ENCODE peak calls at places on chromosomes 5 and 9, in six cellular contexts. H is ovary, T is testis, A is HCT116, X is suprapubic skin, Z is sigmoid colon. D is an unnamed sample.

GRCh38 chr5:124825250-124825982 is 79.0 kb upstream of the ZNF608 start:
- DNase-seq in Z (no peak), T (no peak), A (no peak), H (no peak), X (no peak), D (no peak)

GRCh38 chr5:61245936-61246335 is 83.7 kb upstream of the SMIM15 start:
- DNase-seq in T (no peak), X (no peak), Z (no peak), A (no peak), H (no peak), D (no peak)

GRCh38 chr5:6675784-6676499 is 37.3 kb upstream of the TENT4A start:
- DNase-seq in H (no peak), A (no peak), X (no peak), Z (no peak), T (no peak), D (no peak)

GRCh38 chr9:136974834-136975535 is 2.3 kb upstream of the PTGDS start:
- DNase-seq in X (no peak), A (no peak), T (no peak), H (no peak), Z (no peak), D (no peak)

GRCh38 chr5:141338538-141339306 is at the start of gene PCDHGA2:
- DNase-seq in X (no peak), H (peak; percentile 43), Z (no peak), A (no peak), T (peak; percentile 80), D (no peak)

GRCh38 chr5:759111-759741 is 25.3 kb downstream of the ZDHHC11B start:
- DNase-seq in H (peak; percentile 35), A (no peak), Z (peak; percentile 77), T (no peak), X (peak; percentile 91), D (peak; percentile 92)

GRCh38 chr5:38473008-38473407 is 83.4 kb downstream of the LIFR start:
- DNase-seq in A (no peak), T (peak; percentile 43), Z (no peak), H (no peak), X (no peak), D (peak; percentile 36)

GRCh38 chr5:78339591-78340450 is 20.6 kb upstream of the SCAMP1 start:
- DNase-seq in T (no peak), H (no peak), Z (no peak), X (no peak), A (no peak), D (no peak)

GRCh38 chr5:96876292-96876850 is at the start of gene ERAP2:
- DNase-seq in H (peak; percentile 29), X (no peak), A (no peak), Z (no peak), T (no peak), D (no peak)

GRCh38 chr5:538271-538771 is 14.1 kb upstream of the SLC9A3 start:
- DNase-seq in H (no peak), T (no peak), X (peak; percentile 45), Z (no peak), A (no peak), D (no peak)

GRCh38 chr9:69258551-69258950 is 66.5 kb upstream of the ENTREP1 start:
- DNase-seq in A (no peak), Z (no peak), X (no peak), T (no peak), H (no peak), D (no peak)

GRCh38 chr9:37374892-37375291 is 47.6 kb upstream of the GRHPR start:
- DNase-seq in H (no peak), Z (no peak), T (no peak), X (no peak), A (no peak), D (no peak)

GRCh38 chr5:73018892-73019291 is 63.1 kb downstream of the FCHO2 start:
- DNase-seq in A (no peak), Z (no peak), T (no peak), X (no peak), H (no peak), D (no peak)

GRCh38 chr9:114397848-114398605 is 10.2 kb upstream of the AKNA start:
- DNase-seq in X (peak; percentile 98), A (peak; percentile 76), Z (peak; percentile 99), T (peak; percentile 97), H (peak; percentile 97), D (peak; percentile 97)
- TF ChIP-seq POLR2A in X (no peak), A (no peak), Z (peak; percentile 36), T (no peak), H (peak; percentile 78), D (peak; percentile 94)

DNA sequence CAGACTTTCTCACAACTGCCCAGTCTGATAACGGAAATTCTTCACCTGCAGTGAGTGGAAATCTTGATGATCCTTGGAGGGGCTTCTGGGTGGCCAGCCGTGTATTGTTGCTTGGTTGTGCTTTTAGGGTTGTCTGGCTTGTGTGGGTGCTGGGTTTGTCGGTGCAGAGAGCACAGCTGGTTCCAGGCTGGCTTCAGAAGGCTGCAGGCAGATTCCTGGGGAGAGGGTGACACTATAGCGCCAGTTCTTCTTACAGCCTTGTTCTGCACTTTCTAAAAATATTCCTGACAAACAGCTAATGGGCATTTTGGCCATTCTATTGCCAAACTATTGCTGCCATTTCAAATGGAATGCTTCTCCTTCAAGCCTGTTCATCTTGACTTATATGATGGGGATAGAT is 99.3 kb downstream of the PDZD2 start:
- DNase-seq in A (no peak), Z (no peak), H (no peak), T (no peak), X (no peak), D (no peak)
- H3K27ac ChIP-seq in A (no peak overlapping the region), Z (no peak overlapping the region), H (no peak overlapping the region), T (no peak overlapping the region), X (no peak overlapping the region), D (no peak overlapping the region)

GRCh38 chr9:106920701-106921283 is 57.8 kb downstream of the ZNF462 start:
- DNase-seq in T (peak; percentile 57), X (no peak), A (peak; percentile 12), Z (no peak), H (no peak), D (peak; percentile 29)
- TF ChIP-seq POLR2A in T (no peak), X (no peak), A (no peak), Z (no peak), H (no peak), D (no peak)

DNA sequence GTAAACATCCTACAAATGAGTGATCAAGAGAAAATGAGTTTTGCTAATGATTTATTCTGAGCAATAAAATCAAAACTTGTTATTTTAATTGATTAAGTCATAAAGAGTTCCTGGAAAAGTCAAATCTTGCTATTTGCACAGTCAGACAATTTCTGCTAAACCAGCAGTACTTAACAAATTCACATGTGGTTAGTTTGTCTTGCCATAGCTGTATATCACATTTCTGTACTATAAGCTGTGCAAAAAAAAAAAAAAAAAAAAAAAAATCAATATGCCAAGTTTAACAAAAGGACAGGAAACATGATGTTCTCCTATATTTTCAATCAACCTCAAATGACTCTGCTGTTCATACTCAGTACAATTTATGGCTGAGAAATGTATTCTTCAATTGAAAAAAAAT is 24.9 kb downstream of the POU5F2 start:
- DNase-seq in A (no peak), T (no peak), H (no peak), X (no peak), Z (no peak), D (no peak)
- H3K27ac ChIP-seq in A (no peak overlapping the region), T (no peak overlapping the region), H (no peak overlapping the region), X (no peak overlapping the region), Z (no peak overlapping the region), D (no peak overlapping the region)

GRCh38 chr5:132829742-132830435 is 558 bp downstream of the SHROOM1 start:
- DNase-seq in X (peak; percentile 81), H (peak; percentile 81), Z (peak; percentile 85), T (peak; percentile 81), A (peak; percentile 38), D (peak; percentile 85)
- TF ChIP-seq POLR2A in X (no peak), H (no peak), Z (no peak), T (no peak), A (no peak), D (no peak)

DNA sequence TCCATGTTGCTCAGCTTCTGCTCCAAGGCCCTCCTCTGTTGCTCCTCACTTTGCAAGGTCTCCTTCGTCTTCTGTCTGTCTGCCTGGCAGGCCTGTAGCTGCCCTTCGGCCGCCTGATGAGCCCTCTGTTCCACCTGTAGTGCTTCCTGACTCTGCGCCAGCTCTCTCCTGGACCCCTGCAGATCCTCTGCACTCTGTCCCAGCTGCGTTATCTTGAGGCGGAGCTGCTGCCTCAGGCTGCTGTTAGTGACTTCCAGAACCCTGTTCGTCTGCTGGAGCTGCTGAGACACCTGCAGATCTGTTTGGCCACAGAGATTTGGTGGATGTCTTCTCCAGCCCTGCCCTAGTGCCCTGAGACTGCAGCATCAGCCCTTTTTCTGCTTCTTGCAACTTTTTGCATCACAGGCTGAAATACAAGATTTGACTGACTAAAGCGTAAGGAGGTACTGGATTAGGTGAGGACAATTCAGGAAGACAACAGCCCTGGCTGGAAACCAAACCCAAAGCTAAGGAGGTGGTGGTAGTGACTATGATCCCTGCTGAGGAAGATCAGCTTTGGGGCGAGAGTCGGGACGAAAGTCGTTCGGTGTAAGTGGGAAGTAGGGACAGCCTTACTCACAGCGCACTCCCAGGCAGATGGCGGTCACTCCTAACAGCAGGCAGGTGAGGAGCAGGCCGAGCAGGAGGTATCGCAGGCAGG is 2.1 kb downstream of the CD72 start:
- DNase-seq in X (no peak), Z (no peak), T (no peak), H (no peak), A (no peak), D (no peak)
- H3K27ac ChIP-seq in X (no peak overlapping the region), Z (no peak overlapping the region), T (no peak overlapping the region), H (no peak overlapping the region), A (no peak overlapping the region), D (no peak overlapping the region)

DNA sequence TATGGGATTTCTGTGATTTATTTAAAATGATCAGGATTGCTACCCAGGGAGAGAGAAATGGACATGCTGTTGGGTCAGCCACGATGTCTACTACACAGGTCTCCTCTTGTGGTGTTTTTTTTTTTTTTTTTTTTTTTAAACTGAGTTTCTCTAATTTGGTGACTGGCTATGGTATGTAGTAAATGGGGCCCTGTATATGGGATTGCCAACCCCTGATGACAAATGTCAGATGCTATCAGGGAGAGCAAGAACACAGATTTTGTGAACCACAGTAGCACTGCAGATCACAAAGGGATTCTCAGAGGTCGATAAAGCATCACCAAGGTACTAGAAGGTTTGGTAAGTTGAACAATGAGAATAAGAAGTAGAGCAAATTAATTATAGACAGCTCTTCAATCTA is 16.5 kb upstream of the TNFAIP8 start:
- DNase-seq in H (no peak), Z (no peak), X (no peak), A (no peak), T (no peak), D (no peak)
- TF ChIP-seq POLR2A in H (no peak), Z (no peak), X (no peak), A (no peak), T (no peak), D (no peak)

GRCh38 chr9:9341203-9341602 is 1271.6 kb downstream of the PTPRD start:
- DNase-seq in A (no peak), T (no peak), H (no peak), Z (no peak), X (no peak), D (no peak)

GRCh38 chr9:9337129-9337528 is 1275.7 kb downstream of the PTPRD start:
- DNase-seq in A (no peak), H (no peak), X (no peak), Z (no peak), T (peak; percentile 23), D (no peak)
- H3K27ac ChIP-seq in A (no peak overlapping the region), H (no peak overlapping the region), X (no peak overlapping the region), Z (no peak overlapping the region), T (no peak overlapping the region), D (no peak overlapping the region)

D was measured in body of pancreas.